ENCODE peak calls at places on chromosome 18, in four cellular contexts. D is glomerular endothelial cell, I is neural crest cell, X is T-helper 2 cell. W is an unnamed sample.

GRCh38 chr18:57989536-57989935 is 54.5 kb upstream of the NEDD4L start:
- DNase-seq in D (no peak), I (no peak), X (no peak), W (no peak)

GRCh38 chr18:48894799-48895346 is 55.9 kb downstream of the SMAD7 start:
- DNase-seq in D (no peak), I (no peak), X (no peak), W (no peak)

GRCh38 chr18:9653390-9653789 is 39.0 kb upstream of the PPP4R1 start:
- DNase-seq in D (no peak), I (peak), X (no peak), W (no peak)

GRCh38 chr18:3468833-3469232 is 18.9 kb downstream of the TGIF1 start:
- DNase-seq in D (no peak), I (no peak), X (no peak), W (no peak)

GRCh38 chr18:3148930-3149535 is 70.7 kb downstream of the MYOM1 start:
- DNase-seq in D (no peak), I (no peak), X (no peak), W (no peak)

GRCh38 chr18:34598136-34598635 is 111.9 kb upstream of the DTNA start:
- DNase-seq in D (no peak), I (no peak), X (no peak), W (no peak)

GRCh38 chr18:48098007-48098406 is 167.5 kb upstream of the SMAD2 start:
- DNase-seq in D (no peak), I (no peak), X (no peak), W (no peak)

GRCh38 chr18:68467966-68468365 is 246.9 kb downstream of the TMX3 start:
- DNase-seq in D (no peak), I (no peak), X (no peak), W (no peak)

GRCh38 chr18:39772155-39772919 is 2182.7 kb upstream of the PIK3C3 start:
- DNase-seq in D (no peak), I (no peak), X (no peak), W (no peak)

GRCh38 chr18:13377496-13377895 is 158.9 kb downstream of the LDLRAD4 start:
- DNase-seq in D (no peak), I (no peak), X (no peak), W (no peak)

GRCh38 chr18:68733693-68734092 is 18.8 kb upstream of the TMX3 start:
- DNase-seq in D (no peak), I (no peak), X (no peak), W (no peak)

GRCh38 chr18:23618862-23619387 is 32.6 kb upstream of the NPC1 start:
- DNase-seq in D (no peak), I (peak), X (no peak), W (peak)

GRCh38 chr18:48861181-48861715 is 89.5 kb downstream of the SMAD7 start:
- DNase-seq in D (no peak), I (no peak), X (no peak), W (no peak)

GRCh38 chr18:58668897-58669296 is 2.4 kb upstream of the MALT1 start:
- DNase-seq in D (no peak), I (no peak), X (no peak), W (no peak)

GRCh38 chr18:63318882-63319382 is 637 bp downstream of the BCL2 start:
- DNase-seq in D (no peak), I (no peak), X (no peak), W (no peak)

GRCh38 chr18:3183103-3183717 is 36.6 kb downstream of the MYOM1 start:
- DNase-seq in D (no peak), I (no peak), X (no peak), W (no peak)

GRCh38 chr18:43277164-43277600 is at the start of gene SYT4:
- DNase-seq in D (no peak), I (peak), X (no peak), W (peak)

GRCh38 chr18:4017479-4017878 is 437.6 kb downstream of the DLGAP1 start:
- DNase-seq in D (no peak), I (no peak), X (no peak), W (no peak)

GRCh38 chr18:48764452-48764851 is 186.3 kb downstream of the SMAD7 start:
- DNase-seq in D (no peak), I (no peak), X (no peak), W (no peak)

GRCh38 chr18:27996792-27997191 is 180.1 kb downstream of the CDH2 start:
- DNase-seq in D (no peak), I (no peak), X (no peak), W (no peak)

GRCh38 chr18:9771261-9771976 is 63.3 kb downstream of the RAB31 start:
- DNase-seq in D (peak), I (peak), X (no peak), W (peak)

GRCh38 chr18:9539283-9539682 is 64.0 kb downstream of the RALBP1 start:
- DNase-seq in D (peak), I (no peak), X (no peak), W (no peak)

GRCh38 chr18:45060102-45060501 is 379.4 kb downstream of the SETBP1 start:
- DNase-seq in D (no peak), I (no peak), X (no peak), W (no peak)

GRCh38 chr18:43830905-43831304 is 553.6 kb upstream of the SYT4 start:
- DNase-seq in D (no peak), I (no peak), X (no peak), W (no peak)

GRCh38 chr18:48855422-48856377 is 95.1 kb downstream of the SMAD7 start:
- DNase-seq in D (no peak), I (no peak), X (no peak), W (no peak)

GRCh38 chr18:75625966-75626365 is 198.5 kb upstream of the SMIM21 start:
- DNase-seq in D (no peak), I (no peak), X (no peak), W (no peak)

GRCh38 chr18:41532344-41533086 is 422.5 kb upstream of the PIK3C3 start:
- DNase-seq in D (no peak), I (no peak), X (no peak), W (no peak)

GRCh38 chr18:31616586-31616985 is 24.9 kb downstream of the TTR start:
- DNase-seq in D (no peak), I (no peak), X (no peak), W (no peak)

GRCh38 chr18:12420831-12421421 is 13.2 kb downstream of the PRELID3A start:
- DNase-seq in D (no peak), I (peak), X (no peak), W (no peak)

GRCh38 chr18:73835039-73835438 is 312.6 kb downstream of the FBXO15 start:
- DNase-seq in D (no peak), I (no peak), X (no peak), W (no peak)

GRCh38 chr18:36099311-36099710 is 29.8 kb downstream of the SLC39A6 start:
- DNase-seq in D (no peak), I (no peak), X (no peak), W (no peak)

GRCh38 chr18:74184875-74185274 is 36.6 kb downstream of the TIMM21 start:
- DNase-seq in D (no peak), I (no peak), X (no peak), W (peak)

GRCh38 chr18:24190590-24190989 is 51.7 kb downstream of the CABYR start:
- DNase-seq in D (no peak), I (no peak), X (no peak), W (no peak)

GRCh38 chr18:48590678-48591077 is 51.8 kb downstream of the CTIF start:
- DNase-seq in D (no peak), I (no peak), X (no peak), W (no peak)

GRCh38 chr18:38539373-38539772 is 973.8 kb upstream of the CELF4 start:
- DNase-seq in D (no peak), I (no peak), X (no peak), W (peak)

GRCh38 chr18:78638889-78639596 is 340.6 kb upstream of the SALL3 start:
- DNase-seq in D (no peak), I (no peak), X (no peak), W (no peak)

W was measured in NT2/D1.